ENCODE peak calls at places on chromosomes 1 and 21, in five cellular contexts. U, K, M, A and H are unnamed samples.

GRCh38 chr21:45270306-45270821 is 17.3 kb downstream of the POFUT2 start:
- DNase-seq in U (no peak), K (no peak), M (peak; percentile 72), A (no peak), H (no peak)

GRCh38 chr1:201175820-201176500 is 14.7 kb upstream of the IGFN1 start:
- DNase-seq in U (no peak), K (no peak), M (no peak), A (no peak), H (no peak)

GRCh38 chr1:4564083-4564482 is 90.3 kb upstream of the AJAP1 start:
- DNase-seq in U (no peak), K (no peak), M (no peak), A (no peak), H (no peak)

GRCh38 chr1:3455630-3456448 is 1.4 kb downstream of the ARHGEF16 start:
- DNase-seq in U (peak; percentile 4), K (no peak), M (no peak), A (no peak), H (no peak)

GRCh38 chr1:232271991-232272589 is 357.8 kb downstream of the SIPA1L2 start:
- DNase-seq in U (no peak), K (no peak), M (no peak), A (peak; percentile 46), H (peak; percentile 8)

GRCh38 chr1:62589321-62589720 is 8.0 kb upstream of the ANGPTL3 start:
- DNase-seq in U (no peak), K (no peak), M (no peak), A (peak; percentile 88), H (peak; percentile 31)

GRCh38 chr1:192903142-192903541 is 94.3 kb downstream of the RGS2 start:
- DNase-seq in U (no peak), K (no peak), M (no peak), A (peak; percentile 11), H (no peak)

GRCh38 chr1:228154021-228154684 is 4.4 kb downstream of the GJC2 start:
- DNase-seq in U (no peak), K (no peak), M (no peak), A (no peak), H (no peak)

GRCh38 chr1:206898089-206898908 is 1.1 kb downstream of the IL24 start:
- DNase-seq in U (no peak), K (no peak), M (no peak), A (peak; percentile 72), H (peak; percentile 71)

GRCh38 chr1:211632808-211633522 is 42.5 kb downstream of the NEK2 start:
- DNase-seq in U (peak; percentile 70), K (peak; percentile 90), M (no peak), A (peak; percentile 97), H (peak; percentile 79)

GRCh38 chr1:22745675-22746585 is 35.3 kb downstream of the EPHB2 start:
- DNase-seq in U (no peak), K (peak; percentile 23), M (no peak), A (peak; percentile 85), H (peak; percentile 86)

GRCh38 chr1:232393010-232393833 is 236.7 kb downstream of the SIPA1L2 start:
- DNase-seq in U (no peak), K (no peak), M (no peak), A (peak; percentile 61), H (no peak)

GRCh38 chr1:224700915-224701531 is 84.9 kb downstream of the CNIH3 start:
- DNase-seq in U (no peak), K (no peak), M (peak; percentile 85), A (no peak), H (peak; percentile 42)

GRCh38 chr1:110243146-110243545 is 33.0 kb downstream of the KCNC4 start:
- DNase-seq in U (no peak), K (no peak), M (peak; percentile 65), A (no peak), H (no peak)

GRCh38 chr1:202131956-202132821 is 9.5 kb downstream of the GPR37L1 start:
- DNase-seq in U (peak; percentile 58), K (peak; percentile 92), M (peak; percentile 55), A (no peak), H (no peak)

GRCh38 chr1:9732123-9732971 is 80.8 kb downstream of the PIK3CD start:
- DNase-seq in U (no peak), K (no peak), M (no peak), A (no peak), H (peak; percentile 9)

GRCh38 chr1:88001460-88001859 is 672.8 kb downstream of the LMO4 start:
- DNase-seq in U (no peak), K (no peak), M (no peak), A (peak; percentile 66), H (peak; percentile 54)

GRCh38 chr1:62689524-62689923 is 1.3 kb upstream of the DOCK7 start:
- DNase-seq in U (no peak), K (no peak), M (peak; percentile 48), A (peak; percentile 80), H (peak; percentile 90)

GRCh38 chr1:10687782-10688408 is 108.6 kb downstream of the CASZ1 start:
- DNase-seq in U (no peak), K (no peak), M (no peak), A (no peak), H (peak; percentile 45)

GRCh38 chr1:81231729-81232038 is 569.0 kb upstream of the ADGRL2 start:
- DNase-seq in U (no peak), K (no peak), M (no peak), A (no peak), H (peak; percentile 25)

GRCh38 chr1:58764294-58764978 is 19.4 kb downstream of the JUN start:
- DNase-seq in U (no peak), K (no peak), M (no peak), A (peak; percentile 96), H (peak; percentile 85)

GRCh38 chr1:200668514-200669313 is 993 bp downstream of the DDX59 start:
- DNase-seq in U (no peak), K (no peak), M (no peak), A (no peak), H (no peak)

GRCh38 chr1:175750366-175751111 is 7.1 kb upstream of the TNR start:
- DNase-seq in U (no peak), K (no peak), M (no peak), A (no peak), H (no peak)

GRCh38 chr21:45471229-45472052 is 66.5 kb downstream of the COL18A1 start:
- DNase-seq in U (peak; percentile 45), K (no peak), M (no peak), A (peak; percentile 95), H (peak; percentile 94)

GRCh38 chr1:115064461-115064860 is 24.8 kb downstream of the TSPAN2 start:
- DNase-seq in U (no peak), K (no peak), M (no peak), A (no peak), H (no peak)

GRCh38 chr1:180482425-180483275 is 19.7 kb downstream of the ACBD6 start:
- DNase-seq in U (no peak), K (no peak), M (no peak), A (peak; percentile 37), H (peak; percentile 67)

GRCh38 chr1:169588785-169589485 is 2.7 kb upstream of the F5 start:
- DNase-seq in U (no peak), K (no peak), M (no peak), A (no peak), H (no peak)
- TF ChIP-seq CTCF in U (no peak), K (no peak), M (no peak), A (no peak), H (no peak)

DNA sequence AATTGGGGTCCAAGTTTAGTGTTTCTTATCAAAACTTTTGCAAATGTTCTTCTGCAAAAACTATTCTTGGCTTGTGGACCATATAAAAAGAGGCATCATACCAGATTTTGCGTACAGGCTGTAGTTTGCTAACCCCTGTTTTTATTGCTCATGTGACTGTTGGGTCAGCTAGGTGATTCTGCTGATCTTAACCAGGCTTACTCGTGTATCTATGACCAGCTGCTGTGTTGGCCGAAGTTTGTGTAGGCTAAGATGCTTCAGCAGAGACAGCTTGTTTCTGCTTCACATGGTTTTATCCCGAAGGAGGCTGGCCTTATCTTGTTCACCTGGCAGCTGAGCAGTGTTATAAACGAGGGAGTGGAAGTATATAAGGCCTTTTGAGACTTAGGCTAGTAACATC is 38.2 kb downstream of the POU2F1 start:
- DNase-seq in U (no peak), K (no peak), M (no peak), A (no peak), H (peak; percentile 50)
- TF ChIP-seq CTCF in U (no peak), K (no peak), M (no peak), A (no peak), H (no peak)

DNA sequence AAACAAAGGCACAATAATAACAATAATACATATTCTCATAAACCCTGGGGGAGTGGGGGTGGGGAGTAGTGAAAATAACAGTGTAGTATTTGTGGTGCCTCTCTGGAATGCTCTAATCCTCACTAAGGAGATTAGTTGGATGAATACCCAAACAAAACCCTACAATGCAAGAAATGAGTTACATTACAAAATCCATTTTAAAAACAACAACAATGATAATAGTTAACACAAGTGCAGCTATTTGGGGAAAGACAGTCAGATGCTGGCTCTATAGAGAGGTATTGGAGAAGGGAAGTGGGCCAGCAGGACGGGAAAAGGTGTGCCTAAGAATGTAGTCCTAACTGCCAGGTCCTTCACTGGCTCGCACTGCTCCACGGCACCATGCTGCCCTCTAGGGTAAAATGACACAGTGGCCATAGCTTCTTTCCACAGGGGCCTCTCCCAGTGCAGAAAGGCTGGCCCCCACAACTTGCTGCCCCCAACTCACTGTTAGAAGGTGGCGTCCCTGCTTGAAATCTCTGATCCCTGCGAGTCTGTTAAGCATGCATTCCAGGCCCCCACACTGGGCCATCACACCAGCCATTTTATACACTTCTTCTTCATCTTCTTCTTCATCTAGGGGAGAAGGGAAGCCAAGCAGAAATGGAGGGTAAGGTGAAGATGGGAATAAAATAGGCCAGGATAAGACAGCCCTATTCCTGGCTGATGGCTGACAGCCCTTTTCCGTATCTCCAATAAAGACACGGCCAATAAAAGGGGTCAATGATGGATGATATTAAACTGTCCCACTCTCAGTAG is 113.8 kb downstream of the UBR4 start:
- DNase-seq in U (peak; percentile 44), K (peak; percentile 61), M (peak; percentile 75), A (peak; percentile 21), H (peak; percentile 14)
- TF ChIP-seq CTCF in U (peak; percentile 69), K (peak; percentile 35), M (peak; percentile 76), A (peak; percentile 44), H (peak; percentile 38)

GRCh38 chr1:154398141-154398540 is 7.0 kb upstream of the IL6R start:
- DNase-seq in U (no peak), K (no peak), M (no peak), A (no peak), H (no peak)

GRCh38 chr1:154402409-154402921 is 2.7 kb upstream of the IL6R start:
- DNase-seq in U (no peak), K (no peak), M (no peak), A (no peak), H (no peak)

GRCh38 chr1:154400381-154400801 is 4.8 kb upstream of the IL6R start:
- DNase-seq in U (no peak), K (no peak), M (no peak), A (no peak), H (no peak)

GRCh38 chr1:154403300-154403943 is 1.7 kb upstream of the IL6R start:
- DNase-seq in U (no peak), K (no peak), M (no peak), A (no peak), H (no peak)

GRCh38 chr1:154398678-154399077 is 6.5 kb upstream of the IL6R start:
- DNase-seq in U (no peak), K (no peak), M (no peak), A (no peak), H (no peak)
- TF ChIP-seq CTCF in U (no peak), K (no peak), M (no peak), A (no peak), H (no peak)